ENCODE peak calls at places on chromosome 12, in nine cellular contexts. One of them, this sample, is unnamed.

GRCh38 chr12:2691001-2691339 is 103.8 kb upstream of the FKBP4 start:
- DNase-seq in EL: no peak
- DNase-seq in CD14-positive monocyte: no peak
- DNase-seq in stimulated activated CD8-positive, alpha-beta memory T cell treated with anti-CD3 and anti-CD28 coated beads, Interleukin-12 subunit alpha, Interleukin-12 subunit beta, amount 100 ng/mL, for 4 hours: peak
- DNase-seq in type B pancreatic cell: peak
- DNase-seq in stimulated activated CD4-positive, alpha-beta T cell treated with anti-CD3 and anti-CD28 coated beads, Interleukin-1b, Interleukin-23, amount 100 ng/mL, for 24 hours: no peak
- DNase-seq in HT-29: no peak
- DNase-seq in T-cell: peak
- DNase-seq in mesothelial cell of epicardium: peak
- DNase-seq in this sample: no peak

GRCh38 chr12:109934026-109934425 is 34.0 kb downstream of the TCHP start:
- DNase-seq in EL: no peak
- DNase-seq in CD14-positive monocyte: no peak
- DNase-seq in stimulated activated CD8-positive, alpha-beta memory T cell treated with anti-CD3 and anti-CD28 coated beads, Interleukin-12 subunit alpha, Interleukin-12 subunit beta, amount 100 ng/mL, for 4 hours: no peak
- DNase-seq in type B pancreatic cell: no peak
- DNase-seq in stimulated activated CD4-positive, alpha-beta T cell treated with anti-CD3 and anti-CD28 coated beads, Interleukin-1b, Interleukin-23, amount 100 ng/mL, for 24 hours: no peak
- DNase-seq in HT-29: peak
- DNase-seq in T-cell: no peak
- DNase-seq in mesothelial cell of epicardium: no peak
- DNase-seq in this sample: peak

GRCh38 chr12:57765003-57765697 is 1.7 kb downstream of the CYP27B1 start:
- DNase-seq in EL: peak
- DNase-seq in CD14-positive monocyte: no peak
- DNase-seq in stimulated activated CD8-positive, alpha-beta memory T cell treated with anti-CD3 and anti-CD28 coated beads, Interleukin-12 subunit alpha, Interleukin-12 subunit beta, amount 100 ng/mL, for 4 hours: peak
- DNase-seq in type B pancreatic cell: no peak
- DNase-seq in stimulated activated CD4-positive, alpha-beta T cell treated with anti-CD3 and anti-CD28 coated beads, Interleukin-1b, Interleukin-23, amount 100 ng/mL, for 24 hours: no peak
- DNase-seq in HT-29: peak
- DNase-seq in T-cell: peak
- DNase-seq in mesothelial cell of epicardium: peak
- DNase-seq in this sample: peak

GRCh38 chr12:96240656-96241055 is 46.5 kb downstream of the ELK3 start:
- DNase-seq in EL: no peak
- DNase-seq in CD14-positive monocyte: no peak
- DNase-seq in stimulated activated CD8-positive, alpha-beta memory T cell treated with anti-CD3 and anti-CD28 coated beads, Interleukin-12 subunit alpha, Interleukin-12 subunit beta, amount 100 ng/mL, for 4 hours: no peak
- DNase-seq in type B pancreatic cell: no peak
- DNase-seq in stimulated activated CD4-positive, alpha-beta T cell treated with anti-CD3 and anti-CD28 coated beads, Interleukin-1b, Interleukin-23, amount 100 ng/mL, for 24 hours: no peak
- DNase-seq in HT-29: no peak
- DNase-seq in T-cell: no peak
- DNase-seq in mesothelial cell of epicardium: no peak
- DNase-seq in this sample: no peak

GRCh38 chr12:124661382-124661781 is 94.0 kb upstream of the NCOR2 start:
- DNase-seq in EL: no peak
- DNase-seq in CD14-positive monocyte: no peak
- DNase-seq in stimulated activated CD8-positive, alpha-beta memory T cell treated with anti-CD3 and anti-CD28 coated beads, Interleukin-12 subunit alpha, Interleukin-12 subunit beta, amount 100 ng/mL, for 4 hours: no peak
- DNase-seq in type B pancreatic cell: no peak
- DNase-seq in stimulated activated CD4-positive, alpha-beta T cell treated with anti-CD3 and anti-CD28 coated beads, Interleukin-1b, Interleukin-23, amount 100 ng/mL, for 24 hours: no peak
- DNase-seq in HT-29: no peak
- DNase-seq in T-cell: no peak
- DNase-seq in mesothelial cell of epicardium: no peak
- DNase-seq in this sample: no peak

GRCh38 chr12:71694099-71694820 is 8.4 kb downstream of the TMEM19 start:
- DNase-seq in EL: no peak
- DNase-seq in CD14-positive monocyte: no peak
- DNase-seq in stimulated activated CD8-positive, alpha-beta memory T cell treated with anti-CD3 and anti-CD28 coated beads, Interleukin-12 subunit alpha, Interleukin-12 subunit beta, amount 100 ng/mL, for 4 hours: no peak
- DNase-seq in type B pancreatic cell: no peak
- DNase-seq in stimulated activated CD4-positive, alpha-beta T cell treated with anti-CD3 and anti-CD28 coated beads, Interleukin-1b, Interleukin-23, amount 100 ng/mL, for 24 hours: no peak
- DNase-seq in HT-29: no peak
- DNase-seq in T-cell: no peak
- DNase-seq in mesothelial cell of epicardium: no peak
- DNase-seq in this sample: no peak

GRCh38 chr12:89453579-89453978 is 71.0 kb downstream of the GALNT4 start:
- DNase-seq in EL: peak
- DNase-seq in CD14-positive monocyte: no peak
- DNase-seq in stimulated activated CD8-positive, alpha-beta memory T cell treated with anti-CD3 and anti-CD28 coated beads, Interleukin-12 subunit alpha, Interleukin-12 subunit beta, amount 100 ng/mL, for 4 hours: no peak
- DNase-seq in type B pancreatic cell: no peak
- DNase-seq in stimulated activated CD4-positive, alpha-beta T cell treated with anti-CD3 and anti-CD28 coated beads, Interleukin-1b, Interleukin-23, amount 100 ng/mL, for 24 hours: no peak
- DNase-seq in HT-29: peak
- DNase-seq in T-cell: no peak
- DNase-seq in mesothelial cell of epicardium: no peak
- DNase-seq in this sample: no peak

GRCh38 chr12:91404362-91404899 is 221.8 kb upstream of the DCN start:
- DNase-seq in EL: no peak
- DNase-seq in CD14-positive monocyte: no peak
- DNase-seq in stimulated activated CD8-positive, alpha-beta memory T cell treated with anti-CD3 and anti-CD28 coated beads, Interleukin-12 subunit alpha, Interleukin-12 subunit beta, amount 100 ng/mL, for 4 hours: no peak
- DNase-seq in type B pancreatic cell: no peak
- DNase-seq in stimulated activated CD4-positive, alpha-beta T cell treated with anti-CD3 and anti-CD28 coated beads, Interleukin-1b, Interleukin-23, amount 100 ng/mL, for 24 hours: no peak
- DNase-seq in HT-29: no peak
- DNase-seq in T-cell: no peak
- DNase-seq in mesothelial cell of epicardium: no peak
- DNase-seq in this sample: no peak

GRCh38 chr12:3718100-3718499 is 34.8 kb downstream of the CRACR2A start:
- DNase-seq in EL: no peak
- DNase-seq in CD14-positive monocyte: peak
- DNase-seq in stimulated activated CD8-positive, alpha-beta memory T cell treated with anti-CD3 and anti-CD28 coated beads, Interleukin-12 subunit alpha, Interleukin-12 subunit beta, amount 100 ng/mL, for 4 hours: no peak
- DNase-seq in type B pancreatic cell: no peak
- DNase-seq in stimulated activated CD4-positive, alpha-beta T cell treated with anti-CD3 and anti-CD28 coated beads, Interleukin-1b, Interleukin-23, amount 100 ng/mL, for 24 hours: no peak
- DNase-seq in HT-29: no peak
- DNase-seq in T-cell: peak
- DNase-seq in mesothelial cell of epicardium: no peak
- DNase-seq in this sample: no peak

GRCh38 chr12:53044052-53044581 is 5.7 kb upstream of the TNS2 start:
- DNase-seq in EL: no peak
- DNase-seq in CD14-positive monocyte: no peak
- DNase-seq in stimulated activated CD8-positive, alpha-beta memory T cell treated with anti-CD3 and anti-CD28 coated beads, Interleukin-12 subunit alpha, Interleukin-12 subunit beta, amount 100 ng/mL, for 4 hours: no peak
- DNase-seq in type B pancreatic cell: no peak
- DNase-seq in stimulated activated CD4-positive, alpha-beta T cell treated with anti-CD3 and anti-CD28 coated beads, Interleukin-1b, Interleukin-23, amount 100 ng/mL, for 24 hours: no peak
- DNase-seq in HT-29: peak
- DNase-seq in T-cell: no peak
- DNase-seq in mesothelial cell of epicardium: no peak
- DNase-seq in this sample: peak

GRCh38 chr12:113396200-113396599 is 7.5 kb downstream of the SDS start:
- DNase-seq in EL: no peak
- DNase-seq in CD14-positive monocyte: no peak
- DNase-seq in stimulated activated CD8-positive, alpha-beta memory T cell treated with anti-CD3 and anti-CD28 coated beads, Interleukin-12 subunit alpha, Interleukin-12 subunit beta, amount 100 ng/mL, for 4 hours: no peak
- DNase-seq in type B pancreatic cell: no peak
- DNase-seq in stimulated activated CD4-positive, alpha-beta T cell treated with anti-CD3 and anti-CD28 coated beads, Interleukin-1b, Interleukin-23, amount 100 ng/mL, for 24 hours: no peak
- DNase-seq in HT-29: no peak
- DNase-seq in T-cell: no peak
- DNase-seq in mesothelial cell of epicardium: no peak
- DNase-seq in this sample: no peak

GRCh38 chr12:32455607-32456063 is 56.3 kb downstream of the FGD4 start:
- DNase-seq in EL: peak
- DNase-seq in CD14-positive monocyte: no peak
- DNase-seq in stimulated activated CD8-positive, alpha-beta memory T cell treated with anti-CD3 and anti-CD28 coated beads, Interleukin-12 subunit alpha, Interleukin-12 subunit beta, amount 100 ng/mL, for 4 hours: no peak
- DNase-seq in type B pancreatic cell: no peak
- DNase-seq in stimulated activated CD4-positive, alpha-beta T cell treated with anti-CD3 and anti-CD28 coated beads, Interleukin-1b, Interleukin-23, amount 100 ng/mL, for 24 hours: no peak
- DNase-seq in HT-29: peak
- DNase-seq in T-cell: no peak
- DNase-seq in mesothelial cell of epicardium: no peak
- DNase-seq in this sample: no peak

This sample was measured in tibial artery.